ENCODE peak calls at places on chromosomes 11 and 22, in six cellular contexts. G is HTR-8/SVneo; Z is SHP77; V is activated naive CD8-positive, alpha-beta T cell treated with anti-CD3 and anti-CD28 coated beads for 36 hours; T is CD8-positive, alpha-beta memory T cell; W is activated CD8-positive, alpha-beta memory T cell treated with anti-CD3 and anti-CD28 coated beads, Interleukin-2, amount 50 U/mL, for 48 hours. E is an unnamed sample.

GRCh38 chr11:117345039-117345438 is 17.4 kb downstream of the CEP164 start:
- DNase-seq in W (no peak), G (no peak), Z (no peak), T (no peak), V (no peak), E (no peak)

GRCh38 chr22:27086080-27086479 is 428.7 kb downstream of the MIAT start:
- DNase-seq in W (no peak), G (no peak), Z (no peak), T (no peak), V (no peak), E (no peak)

GRCh38 chr22:32478994-32479393 is 4.4 kb downstream of the FBXO7 start:
- DNase-seq in T (no peak), Z (no peak), V (no peak), G (no peak), W (no peak), E (no peak)

GRCh38 chr11:63998558-63999348 is 12.5 kb downstream of the OTUB1 start:
- DNase-seq in Z (no peak), V (no peak), G (no peak), W (no peak), T (no peak), E (no peak)

GRCh38 chr22:22769434-22770279 is 118.0 kb upstream of the IGLL5 start:
- DNase-seq in T (no peak), V (no peak), Z (no peak), G (no peak), W (no peak), E (no peak)

GRCh38 chr11:6319001-6319878 is 1.1 kb downstream of the CAVIN3 start:
- DNase-seq in V (no peak), T (no peak), Z (no peak), W (no peak), G (peak), E (peak)

GRCh38 chr11:7635137-7635536 is 38.2 kb downstream of the CYB5R2 start:
- DNase-seq in Z (no peak), W (peak), V (no peak), G (no peak), T (no peak), E (no peak)

GRCh38 chr22:21025266-21025665 is 7.1 kb downstream of the SLC7A4 start:
- DNase-seq in W (no peak), V (peak), G (no peak), T (no peak), Z (no peak), E (no peak)

GRCh38 chr11:119363874-119364590 is 17.5 kb downstream of the USP2 start:
- DNase-seq in W (peak), T (peak), Z (no peak), V (peak), G (no peak), E (peak)

GRCh38 chr11:76621866-76622265 is 48.7 kb downstream of the LRRC32 start:
- DNase-seq in V (no peak), Z (no peak), T (no peak), W (no peak), G (no peak), E (no peak)

GRCh38 chr22:47267531-47268282 is 505.3 kb downstream of the TBC1D22A start:
- DNase-seq in G (no peak), V (no peak), Z (no peak), W (no peak), T (no peak), E (no peak)

GRCh38 chr11:27447288-27447914 is 25.2 kb downstream of the LGR4 start:
- DNase-seq in W (no peak), Z (no peak), V (no peak), T (no peak), G (no peak), E (no peak)

GRCh38 chr11:129592191-129592590 is 216.5 kb downstream of the BARX2 start:
- DNase-seq in V (no peak), Z (no peak), W (no peak), T (no peak), G (no peak), E (no peak)

GRCh38 chr11:86294026-86294425 is 8.0 kb upstream of the HIKESHI start:
- DNase-seq in W (no peak), T (no peak), G (no peak), Z (no peak), V (no peak), E (no peak)

GRCh38 chr11:114738954-114739353 is 60.6 kb downstream of the NXPE2 start:
- DNase-seq in G (peak), Z (peak), W (peak), V (peak), T (peak), E (peak)

GRCh38 chr11:19116315-19116970 is 525 bp upstream of the ZDHHC13 start:
- DNase-seq in T (no peak), G (no peak), W (peak), Z (no peak), V (peak), E (no peak)

GRCh38 chr22:42962295-42963230 is 52.4 kb downstream of the PACSIN2 start:
- DNase-seq in T (no peak), W (no peak), V (no peak), Z (no peak), G (no peak), E (no peak)

GRCh38 chr11:74970852-74971395 is 17.8 kb upstream of the NEU3 start:
- DNase-seq in V (no peak), G (no peak), Z (no peak), W (no peak), T (no peak), E (no peak)

GRCh38 chr11:18394928-18395734 is 768 bp downstream of the LDHA start:
- DNase-seq in V (peak), W (peak), G (no peak), Z (no peak), T (no peak), E (no peak)

GRCh38 chr11:41201156-41201555 is 258.3 kb downstream of the LRRC4C start:
- DNase-seq in T (no peak), G (peak), W (no peak), V (peak), Z (peak), E (no peak)

GRCh38 chr22:17606472-17606871 is 22.1 kb downstream of the ATP6V1E1 start:
- DNase-seq in T (no peak), V (no peak), W (no peak), Z (no peak), G (no peak), E (no peak)

GRCh38 chr22:44354288-44354687 is 41.5 kb upstream of the SHISAL1 start:
- DNase-seq in W (no peak), T (no peak), V (no peak), Z (no peak), G (no peak), E (no peak)

GRCh38 chr11:26572770-26573402 is 823 bp upstream of the MUC15 start:
- DNase-seq in G (no peak), Z (no peak), T (no peak), W (no peak), V (no peak), E (no peak)

GRCh38 chr11:133835258-133836075 is 9.8 kb downstream of the SPATA19 start:
- DNase-seq in V (peak), Z (peak), W (peak), T (no peak), G (peak), E (peak)

GRCh38 chr11:118207079-118207478 is 17.7 kb downstream of the JAML start:
- DNase-seq in G (no peak), Z (no peak), W (no peak), T (no peak), V (no peak), E (no peak)

GRCh38 chr22:49281467-49282340 is 546.0 kb downstream of the BRD1 start:
- DNase-seq in V (no peak), T (no peak), W (no peak), Z (no peak), G (no peak), E (no peak)

GRCh38 chr22:43186272-43187170 is at the start of gene TTLL12:
- DNase-seq in G (peak), W (peak), T (peak), Z (no peak), V (peak), E (peak)

GRCh38 chr22:41620646-41621098 is at the start of gene DESI1:
- DNase-seq in G (peak), T (no peak), W (no peak), V (no peak), Z (no peak), E (peak)

GRCh38 chr11:65279713-65280459 is 18.1 kb downstream of the POLA2 start:
- DNase-seq in V (peak), W (no peak), G (peak), T (no peak), Z (no peak), E (peak)

GRCh38 chr22:46457502-46458488 is 79.6 kb downstream of the CELSR1 start:
- DNase-seq in V (no peak), T (no peak), W (no peak), G (peak), Z (no peak), E (no peak)

GRCh38 chr22:41821449-41822030 is 11.4 kb upstream of the SREBF2 start:
- DNase-seq in G (no peak), W (no peak), Z (no peak), V (no peak), T (no peak), E (no peak)

GRCh38 chr11:71568707-71569349 is 3.5 kb downstream of the KRTAP5-10 start:
- DNase-seq in G (no peak), V (no peak), Z (no peak), W (no peak), T (no peak), E (no peak)

GRCh38 chr22:29055192-29055830 is 6.3 kb downstream of the C22orf31 start:
- DNase-seq in G (no peak), V (no peak), W (no peak), Z (no peak), T (no peak), E (no peak)

GRCh38 chr11:2699185-2699530 is 636 bp downstream of the KCNQ1OT1 start:
- DNase-seq in Z (no peak), G (no peak), W (no peak), T (no peak), V (peak), E (no peak)

GRCh38 chr11:80146231-80146630 is 705.4 kb upstream of the TENM4 start:
- DNase-seq in V (no peak), G (no peak), Z (no peak), W (no peak), T (no peak), E (no peak)

GRCh38 chr11:75313457-75314272 is 37.8 kb downstream of the ARRB1 start:
- DNase-seq in W (no peak), T (no peak), V (no peak), Z (peak), G (no peak), E (peak)

GRCh38 chr11:134644489-134645456 is 232.7 kb upstream of the B3GAT1 start:
- DNase-seq in G (no peak), T (no peak), Z (no peak), V (no peak), W (peak), E (peak)

E was measured in hepatic stellate cell.